ENCODE peak calls at places on chromosome 21, in six cellular contexts. X is K562, F is tibial nerve, T is endothelial cell, P is H9, R is left ventricle myocardium inferior. V is an unnamed sample.

GRCh38 chr21:23986987-23987386 is 1620.3 kb downstream of the MRPL39 start:
- DNase-seq in R (no peak), T (no peak), F (no peak), X (no peak), P (no peak), V (no peak)

GRCh38 chr21:43209575-43210453 is 41.0 kb downstream of the CRYAA start:
- DNase-seq in P (peak; percentile 21), T (no peak), R (no peak), X (no peak), F (peak; percentile 11), V (peak; percentile 42)

GRCh38 chr21:45818904-45819285 is 162.7 kb upstream of the COL6A1 start:
- DNase-seq in T (no peak), R (no peak), X (no peak), P (no peak), F (no peak), V (no peak)

GRCh38 chr21:17725339-17725738 is 93.8 kb downstream of the C21orf91 start:
- DNase-seq in T (no peak), P (no peak), X (no peak), R (no peak), F (no peak), V (no peak)

GRCh38 chr21:46079357-46080170 is 18.3 kb upstream of the COL6A2 start:
- DNase-seq in P (peak; percentile 19), X (no peak), F (no peak), T (no peak), R (no peak), V (peak; percentile 63)

GRCh38 chr21:37939251-37939650 is 23.0 kb upstream of the KCNJ6 start:
- DNase-seq in T (no peak), R (no peak), F (no peak), P (no peak), X (no peak), V (no peak)

GRCh38 chr21:35321322-35322200 is 272.5 kb upstream of the RUNX1 start:
- DNase-seq in T (no peak), R (no peak), P (no peak), X (no peak), F (no peak), V (no peak)

GRCh38 chr21:21213297-21213696 is 215.1 kb downstream of the NCAM2 start:
- DNase-seq in T (no peak), P (no peak), X (no peak), R (no peak), F (no peak), V (no peak)

GRCh38 chr21:35932232-35932911 is 128.0 kb downstream of the SETD4 start:
- DNase-seq in F (no peak), P (no peak), R (peak; percentile 53), X (no peak), T (no peak), V (peak; percentile 58)

GRCh38 chr21:14583629-14584251 is 37.6 kb upstream of the SAMSN1 start:
- DNase-seq in R (no peak), F (no peak), P (no peak), T (no peak), X (peak; percentile 20), V (no peak)

GRCh38 chr21:24545807-24546361 is 1061.4 kb downstream of the MRPL39 start:
- DNase-seq in X (no peak), F (no peak), R (no peak), T (no peak), P (no peak), V (no peak)

GRCh38 chr21:43337901-43338655 is 88.9 kb downstream of the SIK1 start:
- DNase-seq in T (no peak), X (no peak), F (no peak), P (no peak), R (no peak), V (no peak)

GRCh38 chr21:38440746-38441145 is 57.5 kb downstream of the ERG start:
- DNase-seq in X (peak; percentile 44), F (no peak), R (no peak), T (no peak), P (no peak), V (no peak)

GRCh38 chr21:36829116-36829515 is 130.2 kb downstream of the SIM2 start:
- DNase-seq in R (no peak), P (no peak), F (no peak), T (no peak), X (no peak), V (no peak)

GRCh38 chr21:43362306-43362927 is 64.5 kb downstream of the SIK1 start:
- DNase-seq in T (peak; percentile 46), F (peak; percentile 63), R (peak; percentile 84), X (no peak), P (peak; percentile 61), V (peak; percentile 88)

GRCh38 chr21:43585924-43586411 is 73.3 kb downstream of the HSF2BP start:
- DNase-seq in R (no peak), X (no peak), P (peak; percentile 40), T (peak; percentile 49), F (peak; percentile 48), V (no peak)

GRCh38 chr21:38511662-38512243 is 13.5 kb upstream of the ERG start:
- DNase-seq in X (no peak), P (no peak), T (no peak), F (no peak), R (no peak), V (no peak)

GRCh38 chr21:15063081-15063820 is 1.5 kb downstream of the NRIP1 start:
- DNase-seq in P (no peak), R (no peak), X (peak; percentile 23), F (no peak), T (no peak), V (no peak)

GRCh38 chr21:31370893-31371652 is 27.0 kb upstream of the TIAM1 start:
- DNase-seq in R (peak; percentile 36), F (no peak), P (no peak), T (no peak), X (no peak), V (no peak)

GRCh38 chr21:30482130-30482529 is 2.0 kb upstream of the KRTAP19-1 start:
- DNase-seq in R (no peak), T (no peak), X (no peak), F (no peak), P (no peak), V (no peak)

GRCh38 chr21:28832013-28832714 is 160.5 kb downstream of the LTN1 start:
- DNase-seq in X (peak; percentile 15), F (no peak), R (no peak), T (no peak), P (no peak), V (no peak)

GRCh38 chr21:23799376-23799775 is 1807.9 kb downstream of the MRPL39 start:
- DNase-seq in F (no peak), R (no peak), X (no peak), P (no peak), T (no peak), V (no peak)

DNA sequence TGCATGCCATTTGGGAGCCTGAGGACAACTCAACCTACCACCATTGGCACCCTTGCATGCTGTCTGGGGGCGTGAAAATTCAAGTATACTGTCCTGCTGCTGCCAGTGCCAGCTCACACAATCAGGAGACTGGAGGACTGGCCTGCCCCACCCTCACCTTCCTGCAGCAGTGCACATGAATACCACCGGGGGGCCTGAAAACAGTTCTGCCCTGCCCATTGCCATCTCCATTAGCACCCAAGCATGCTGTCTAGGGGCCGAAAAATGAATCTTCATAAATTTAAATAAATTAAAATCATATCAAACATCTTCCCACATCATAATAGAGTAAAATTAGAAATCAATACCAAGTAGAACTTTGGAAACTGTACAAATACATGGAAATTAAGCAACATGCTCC is 322.1 kb upstream of the TMPRSS15 start:
- DNase-seq in P (peak; percentile 40), F (no peak), R (no peak), X (no peak), T (peak; percentile 15), V (no peak)
- TF ChIP-seq CTCF in P (peak; percentile 44), F (no peak), R (no peak), X (no peak), T (peak; percentile 51), V (no peak)

DNA sequence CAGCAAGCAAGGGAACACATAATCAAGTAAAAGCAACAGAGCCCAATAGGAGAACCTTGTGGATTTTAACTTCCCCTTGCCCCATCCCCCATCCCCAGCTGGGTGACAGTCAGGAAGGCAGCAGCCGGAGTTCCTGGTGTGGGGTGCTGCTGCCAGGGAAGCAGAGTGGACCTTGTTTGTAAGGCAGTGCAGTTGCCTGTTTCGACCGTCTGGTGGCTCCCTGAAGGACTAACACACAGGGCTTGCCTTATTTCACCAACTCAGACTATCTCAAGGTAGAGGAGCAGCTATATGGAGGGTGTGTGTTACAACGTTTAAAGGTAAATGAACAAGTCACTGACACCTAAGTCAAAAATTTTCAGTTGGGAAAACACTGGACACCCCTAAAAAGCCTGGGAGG is 6.6 kb downstream of the KRTAP10-8 start:
- DNase-seq in X (no peak), F (no peak), T (no peak), R (peak; percentile 49), P (peak; percentile 68), V (peak; percentile 29)
- TF ChIP-seq CTCF in X (no peak), F (no peak), T (no peak), R (peak; percentile 63), P (peak; percentile 64), V (peak; percentile 17)

DNA sequence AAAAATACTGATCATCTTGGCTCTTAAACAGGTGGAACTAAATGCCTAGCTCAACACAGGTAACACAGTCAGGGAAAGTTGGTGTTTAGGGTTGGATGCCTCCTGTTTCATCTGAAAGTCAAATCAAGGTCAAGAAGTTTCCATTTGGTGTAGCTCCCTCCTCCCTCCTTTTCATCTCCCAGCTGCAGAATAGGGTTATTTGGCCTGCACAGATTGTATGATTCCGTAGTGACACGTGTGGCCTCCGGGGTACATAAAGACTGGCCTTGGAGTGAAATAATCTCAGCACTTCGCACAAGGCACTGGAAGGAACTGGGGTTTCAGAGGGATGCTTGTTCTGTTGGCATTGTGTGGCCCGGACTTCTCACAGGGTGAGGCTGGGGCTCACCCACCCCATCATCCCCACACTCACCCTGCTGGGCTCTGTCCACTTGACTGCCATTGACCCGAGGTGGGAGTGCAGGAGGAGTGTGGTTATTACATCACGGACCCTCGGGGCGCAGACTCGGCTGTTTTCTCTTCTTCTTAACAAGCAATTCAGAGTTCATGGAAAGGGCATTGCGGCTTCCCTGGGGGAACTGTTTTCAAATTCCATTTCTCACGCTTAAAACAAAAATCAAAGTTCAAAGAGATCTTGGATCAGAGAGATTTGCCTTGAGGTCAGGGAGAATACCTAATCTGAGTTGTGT is 18.4 kb downstream of the IGSF5 start:
- DNase-seq in T (no peak), X (no peak), R (no peak), F (no peak), P (no peak), V (no peak)
- TF ChIP-seq CTCF in T (no peak), X (no peak), R (no peak), F (no peak), P (no peak), V (no peak)

GRCh38 chr21:42137191-42137913 is 66.2 kb downstream of the UMODL1 start:
- DNase-seq in X (no peak), T (no peak), F (no peak), P (no peak), R (no peak), V (no peak)
- TF ChIP-seq CTCF in X (no peak), T (no peak), F (no peak), P (no peak), R (no peak), V (no peak)

GRCh38 chr21:26091480-26092018 is 79.0 kb downstream of the APP start:
- DNase-seq in P (no peak), T (no peak), R (no peak), F (no peak), X (no peak), V (no peak)
- TF ChIP-seq CTCF in P (peak; percentile 66), T (no peak), R (no peak), F (no peak), X (no peak), V (no peak)